ENCODE peak calls at places on chromosomes 1 and 21, in six cellular contexts. One of them, this sample, is unnamed.

GRCh38 chr1:230542054-230542453 is 100.2 kb upstream of the COG2 start:
- DNase-seq in lower leg skin: no peak
- DNase-seq in T-helper 1 cell: no peak
- DNase-seq in colonic mucosa: no peak
- DNase-seq in AG04450: no peak
- DNase-seq in brain microvascular endothelial cell: peak
- DNase-seq in this sample: no peak

GRCh38 chr1:48697066-48697707 is 79.5 kb downstream of the BEND5 start:
- DNase-seq in lower leg skin: peak
- DNase-seq in T-helper 1 cell: no peak
- DNase-seq in colonic mucosa: peak
- DNase-seq in AG04450: no peak
- DNase-seq in brain microvascular endothelial cell: peak
- DNase-seq in this sample: peak

GRCh38 chr1:28437260-28437923 is 67.9 kb downstream of the PHACTR4 start:
- DNase-seq in lower leg skin: no peak
- DNase-seq in T-helper 1 cell: no peak
- DNase-seq in colonic mucosa: peak
- DNase-seq in AG04450: no peak
- DNase-seq in brain microvascular endothelial cell: peak
- DNase-seq in this sample: no peak

GRCh38 chr1:200873671-200874397 is 1.1 kb downstream of the GPR25 start:
- DNase-seq in lower leg skin: peak
- DNase-seq in T-helper 1 cell: no peak
- DNase-seq in colonic mucosa: no peak
- DNase-seq in AG04450: no peak
- DNase-seq in brain microvascular endothelial cell: no peak
- DNase-seq in this sample: no peak

GRCh38 chr1:244865028-244865371 is 657 bp upstream of the HNRNPU start:
- DNase-seq in lower leg skin: peak
- DNase-seq in T-helper 1 cell: no peak
- DNase-seq in colonic mucosa: peak
- DNase-seq in AG04450: no peak
- DNase-seq in brain microvascular endothelial cell: no peak
- DNase-seq in this sample: peak

GRCh38 chr1:179091691-179092165 is 9.9 kb downstream of the TOR3A start:
- DNase-seq in lower leg skin: peak
- DNase-seq in T-helper 1 cell: no peak
- DNase-seq in colonic mucosa: no peak
- DNase-seq in AG04450: peak
- DNase-seq in brain microvascular endothelial cell: no peak
- DNase-seq in this sample: peak

GRCh38 chr1:2038229-2038628 is 12.0 kb upstream of the PRKCZ start:
- DNase-seq in lower leg skin: no peak
- DNase-seq in T-helper 1 cell: no peak
- DNase-seq in colonic mucosa: no peak
- DNase-seq in AG04450: no peak
- DNase-seq in brain microvascular endothelial cell: no peak
- DNase-seq in this sample: no peak

GRCh38 chr1:40856656-40857302 is 5.4 kb downstream of the CITED4 start:
- DNase-seq in lower leg skin: no peak
- DNase-seq in T-helper 1 cell: no peak
- DNase-seq in colonic mucosa: no peak
- DNase-seq in AG04450: no peak
- DNase-seq in brain microvascular endothelial cell: no peak
- DNase-seq in this sample: no peak

GRCh38 chr21:33327326-33327725 is 2.6 kb downstream of the IFNAR1 start:
- DNase-seq in lower leg skin: no peak
- DNase-seq in T-helper 1 cell: no peak
- DNase-seq in colonic mucosa: no peak
- DNase-seq in AG04450: no peak
- DNase-seq in brain microvascular endothelial cell: no peak
- DNase-seq in this sample: no peak

GRCh38 chr1:20072771-20073170 is 2.8 kb downstream of the PLA2G5 start:
- DNase-seq in lower leg skin: peak
- DNase-seq in T-helper 1 cell: no peak
- DNase-seq in colonic mucosa: no peak
- DNase-seq in AG04450: no peak
- DNase-seq in brain microvascular endothelial cell: no peak
- DNase-seq in this sample: no peak

GRCh38 chr1:7550261-7550850 is 220.7 kb upstream of the VAMP3 start:
- DNase-seq in lower leg skin: no peak
- DNase-seq in T-helper 1 cell: no peak
- DNase-seq in colonic mucosa: peak
- DNase-seq in AG04450: no peak
- DNase-seq in brain microvascular endothelial cell: no peak
- DNase-seq in this sample: no peak

GRCh38 chr1:167763525-167764220 is 41.9 kb downstream of the MPZL1 start:
- DNase-seq in lower leg skin: no peak
- DNase-seq in T-helper 1 cell: no peak
- DNase-seq in colonic mucosa: no peak
- DNase-seq in AG04450: no peak
- DNase-seq in brain microvascular endothelial cell: no peak
- DNase-seq in this sample: no peak

GRCh38 chr1:1033009-1033587 is 13.2 kb downstream of the AGRN start:
- DNase-seq in lower leg skin: peak
- DNase-seq in T-helper 1 cell: peak
- DNase-seq in colonic mucosa: peak
- DNase-seq in AG04450: peak
- DNase-seq in brain microvascular endothelial cell: peak
- DNase-seq in this sample: peak

GRCh38 chr1:64956733-64957441 is 9.5 kb downstream of the JAK1 start:
- DNase-seq in lower leg skin: no peak
- DNase-seq in T-helper 1 cell: no peak
- DNase-seq in colonic mucosa: no peak
- DNase-seq in AG04450: no peak
- DNase-seq in brain microvascular endothelial cell: no peak
- DNase-seq in this sample: no peak

GRCh38 chr1:162677607-162678371 is 45.5 kb downstream of the DDR2 start:
- DNase-seq in lower leg skin: no peak
- DNase-seq in T-helper 1 cell: no peak
- DNase-seq in colonic mucosa: no peak
- DNase-seq in AG04450: no peak
- DNase-seq in brain microvascular endothelial cell: no peak
- DNase-seq in this sample: no peak

GRCh38 chr21:39313042-39313456 is 383 bp downstream of the BRWD1 start:
- DNase-seq in lower leg skin: peak
- DNase-seq in T-helper 1 cell: peak
- DNase-seq in colonic mucosa: peak
- DNase-seq in AG04450: no peak
- DNase-seq in brain microvascular endothelial cell: peak
- DNase-seq in this sample: peak

GRCh38 chr1:153525088-153525713 is 10.6 kb downstream of the S100A6 start:
- DNase-seq in lower leg skin: no peak
- DNase-seq in T-helper 1 cell: no peak
- DNase-seq in colonic mucosa: no peak
- DNase-seq in AG04450: no peak
- DNase-seq in brain microvascular endothelial cell: no peak
- DNase-seq in this sample: no peak

GRCh38 chr1:185156321-185156853 is 366 bp downstream of the TRMT1L start:
- DNase-seq in lower leg skin: peak
- DNase-seq in T-helper 1 cell: no peak
- DNase-seq in colonic mucosa: no peak
- DNase-seq in AG04450: no peak
- DNase-seq in brain microvascular endothelial cell: peak
- DNase-seq in this sample: no peak

GRCh38 chr1:206489980-206490534 is 17.3 kb upstream of the RASSF5 start:
- DNase-seq in lower leg skin: peak
- DNase-seq in T-helper 1 cell: peak
- DNase-seq in colonic mucosa: peak
- DNase-seq in AG04450: no peak
- DNase-seq in brain microvascular endothelial cell: peak
- DNase-seq in this sample: peak

GRCh38 chr1:59354754-59355337 is 58.0 kb downstream of the FGGY start:
- DNase-seq in lower leg skin: no peak
- DNase-seq in T-helper 1 cell: no peak
- DNase-seq in colonic mucosa: peak
- DNase-seq in AG04450: no peak
- DNase-seq in brain microvascular endothelial cell: no peak
- DNase-seq in this sample: no peak

GRCh38 chr1:37858931-37859506 is 373 bp downstream of the MTF1 start:
- DNase-seq in lower leg skin: no peak
- DNase-seq in T-helper 1 cell: no peak
- DNase-seq in colonic mucosa: no peak
- DNase-seq in AG04450: no peak
- DNase-seq in brain microvascular endothelial cell: peak
- DNase-seq in this sample: peak

GRCh38 chr1:26848947-26849774 is 13.8 kb upstream of the SFN start:
- DNase-seq in lower leg skin: no peak
- DNase-seq in T-helper 1 cell: no peak
- DNase-seq in colonic mucosa: peak
- DNase-seq in AG04450: no peak
- DNase-seq in brain microvascular endothelial cell: peak
- DNase-seq in this sample: peak

GRCh38 chr21:25428537-25428936 is 178.7 kb downstream of the MRPL39 start:
- DNase-seq in lower leg skin: no peak
- DNase-seq in T-helper 1 cell: no peak
- DNase-seq in colonic mucosa: no peak
- DNase-seq in AG04450: no peak
- DNase-seq in brain microvascular endothelial cell: no peak
- DNase-seq in this sample: no peak

GRCh38 chr1:84947536-84948410 is 49.1 kb downstream of the MCOLN2 start:
- DNase-seq in lower leg skin: no peak
- DNase-seq in T-helper 1 cell: no peak
- DNase-seq in colonic mucosa: no peak
- DNase-seq in AG04450: no peak
- DNase-seq in brain microvascular endothelial cell: no peak
- DNase-seq in this sample: no peak

GRCh38 chr1:156500847-156501686 is 492 bp upstream of the MEF2D start:
- DNase-seq in lower leg skin: peak
- DNase-seq in T-helper 1 cell: peak
- DNase-seq in colonic mucosa: peak
- DNase-seq in AG04450: peak
- DNase-seq in brain microvascular endothelial cell: peak
- DNase-seq in this sample: peak

GRCh38 chr1:3241673-3242407 is 172.8 kb downstream of the PRDM16 start:
- DNase-seq in lower leg skin: no peak
- DNase-seq in T-helper 1 cell: no peak
- DNase-seq in colonic mucosa: no peak
- DNase-seq in AG04450: no peak
- DNase-seq in brain microvascular endothelial cell: no peak
- DNase-seq in this sample: no peak

GRCh38 chr1:113686891-113687624 is 72.2 kb downstream of the PHTF1 start:
- DNase-seq in lower leg skin: no peak
- DNase-seq in T-helper 1 cell: no peak
- DNase-seq in colonic mucosa: no peak
- DNase-seq in AG04450: peak
- DNase-seq in brain microvascular endothelial cell: no peak
- DNase-seq in this sample: peak

GRCh38 chr1:163712321-163712720 is 390.6 kb downstream of the NUF2 start:
- DNase-seq in lower leg skin: no peak
- DNase-seq in T-helper 1 cell: no peak
- DNase-seq in colonic mucosa: no peak
- DNase-seq in AG04450: no peak
- DNase-seq in brain microvascular endothelial cell: no peak
- DNase-seq in this sample: no peak

GRCh38 chr1:56780832-56781231 is 38.4 kb downstream of the FYB2 start:
- DNase-seq in lower leg skin: no peak
- DNase-seq in T-helper 1 cell: no peak
- DNase-seq in colonic mucosa: no peak
- DNase-seq in AG04450: no peak
- DNase-seq in brain microvascular endothelial cell: no peak
- DNase-seq in this sample: no peak

GRCh38 chr1:55257958-55258357 is 42.8 kb upstream of the USP24 start:
- DNase-seq in lower leg skin: no peak
- DNase-seq in T-helper 1 cell: peak
- DNase-seq in colonic mucosa: no peak
- DNase-seq in AG04450: no peak
- DNase-seq in brain microvascular endothelial cell: peak
- DNase-seq in this sample: no peak

GRCh38 chr1:235315173-235315572 is 12.8 kb downstream of the ARID4B start:
- DNase-seq in lower leg skin: no peak
- DNase-seq in T-helper 1 cell: no peak
- DNase-seq in colonic mucosa: no peak
- DNase-seq in AG04450: no peak
- DNase-seq in brain microvascular endothelial cell: no peak
- DNase-seq in this sample: no peak

GRCh38 chr1:82778612-82779011 is 977.9 kb downstream of the ADGRL2 start:
- DNase-seq in lower leg skin: no peak
- DNase-seq in T-helper 1 cell: no peak
- DNase-seq in colonic mucosa: no peak
- DNase-seq in AG04450: no peak
- DNase-seq in brain microvascular endothelial cell: peak
- DNase-seq in this sample: peak

GRCh38 chr1:155983191-155984023 is 5.1 kb upstream of the ARHGEF2 start:
- DNase-seq in lower leg skin: peak
- DNase-seq in T-helper 1 cell: no peak
- DNase-seq in colonic mucosa: no peak
- DNase-seq in AG04450: peak
- DNase-seq in brain microvascular endothelial cell: peak
- DNase-seq in this sample: peak

GRCh38 chr21:16072176-16072575 is 342.4 kb downstream of the USP25 start:
- DNase-seq in lower leg skin: no peak
- DNase-seq in T-helper 1 cell: no peak
- DNase-seq in colonic mucosa: no peak
- DNase-seq in AG04450: no peak
- DNase-seq in brain microvascular endothelial cell: no peak
- DNase-seq in this sample: no peak

This sample was measured in AG08396.